ENCODE peak calls at places on chromosomes 2 and 18, in five cellular contexts. K is GM06990, A is pancreas, I is AG04450, O is stomach. T is an unnamed sample.

GRCh38 chr2:3189961-3190360 is 187.7 kb downstream of the EIPR1 start:
- DNase-seq in K (no peak), A (no peak), I (no peak), O (no peak), T (no peak)

GRCh38 chr2:156657809-156658208 is 221.6 kb downstream of the GPD2 start:
- DNase-seq in K (no peak), A (no peak), I (no peak), O (no peak), T (no peak)

GRCh38 chr2:235149240-235149641 is 197.4 kb downstream of the SH3BP4 start:
- DNase-seq in K (no peak), A (no peak), I (no peak), O (no peak), T (no peak)

GRCh38 chr18:49948975-49949374 is 135.6 kb upstream of the ACAA2 start:
- DNase-seq in K (no peak), A (no peak), I (no peak), O (no peak), T (no peak)

GRCh38 chr2:36355157-36355889 is at the start of gene CRIM1:
- DNase-seq in K (peak; percentile 63), A (peak; percentile 88), I (peak; percentile 78), O (peak; percentile 81), T (peak; percentile 88)

GRCh38 chr2:118808429-118808809 is 39.0 kb downstream of the EN1 start:
- DNase-seq in K (no peak), A (no peak), I (no peak), O (no peak), T (no peak)

GRCh38 chr2:69380072-69380917 is 6.7 kb downstream of the GFPT1 start:
- DNase-seq in K (no peak), A (no peak), I (no peak), O (no peak), T (no peak)

GRCh38 chr2:30683240-30683956 is 123.8 kb downstream of the CAPN13 start:
- DNase-seq in K (no peak), A (no peak), I (no peak), O (no peak), T (no peak)

GRCh38 chr2:241555711-241556110 is 2.8 kb upstream of the BOK start:
- DNase-seq in K (no peak), A (peak; percentile 3), I (no peak), O (no peak), T (no peak)

GRCh38 chr2:44740678-44741077 is 200.8 kb upstream of the SIX3 start:
- DNase-seq in K (no peak), A (no peak), I (no peak), O (peak; percentile 54), T (no peak)

GRCh38 chr2:3289526-3289925 is 88.1 kb downstream of the EIPR1 start:
- DNase-seq in K (no peak), A (peak; percentile 31), I (no peak), O (peak; percentile 17), T (no peak)

GRCh38 chr2:203498161-203498560 is 36.9 kb downstream of the RAPH1 start:
- DNase-seq in K (no peak), A (no peak), I (peak; percentile 26), O (no peak), T (no peak)

GRCh38 chr2:143177081-143177786 is 48.0 kb downstream of the ARHGAP15 start:
- DNase-seq in K (peak; percentile 29), A (no peak), I (no peak), O (no peak), T (no peak)

GRCh38 chr2:22209545-22209944 is 1085.8 kb downstream of the TDRD15 start:
- DNase-seq in K (no peak), A (no peak), I (no peak), O (no peak), T (no peak)

GRCh38 chr2:50358586-50358985 is 673.3 kb downstream of the NRXN1 start:
- DNase-seq in K (no peak), A (peak; percentile 56), I (no peak), O (no peak), T (no peak)

GRCh38 chr2:170236639-170237037 is 58.7 kb downstream of the MYO3B start:
- DNase-seq in K (no peak), A (no peak), I (no peak), O (no peak), T (no peak)

GRCh38 chr2:201949036-201950012 is 84.3 kb upstream of the FZD7 start:
- DNase-seq in K (no peak), A (no peak), I (no peak), O (no peak), T (no peak)

GRCh38 chr2:185201063-185201462 is 537.5 kb upstream of the FSIP2 start:
- DNase-seq in K (no peak), A (no peak), I (no peak), O (no peak), T (no peak)

GRCh38 chr18:36096955-36097354 is 29.6 kb upstream of the RPRD1A start:
- DNase-seq in K (no peak), A (no peak), I (no peak), O (no peak), T (no peak)

GRCh38 chr2:111653103-111653624 is 230.8 kb downstream of the ANAPC1 start:
- DNase-seq in K (no peak), A (no peak), I (no peak), O (no peak), T (no peak)

GRCh38 chr2:45859682-45860081 is 208.2 kb downstream of the PRKCE start:
- DNase-seq in K (no peak), A (no peak), I (no peak), O (no peak), T (no peak)

GRCh38 chr2:52510432-52510831 is 1257.2 kb upstream of the CHAC2 start:
- DNase-seq in K (no peak), A (no peak), I (peak; percentile 24), O (no peak), T (no peak)

GRCh38 chr18:67961701-67962440 is 445.4 kb upstream of the DSEL start:
- DNase-seq in K (no peak), A (no peak), I (no peak), O (no peak), T (no peak)

GRCh38 chr2:169363570-169364150 is 1.3 kb upstream of the LRP2 start:
- DNase-seq in K (peak; percentile 22), A (peak; percentile 59), I (no peak), O (no peak), T (peak; percentile 91)

GRCh38 chr2:236359426-236359825 is 95.2 kb upstream of the ASB18 start:
- DNase-seq in K (no peak), A (no peak), I (no peak), O (no peak), T (no peak)

GRCh38 chr2:100610381-100610831 is 47.6 kb downstream of the PDCL3 start:
- DNase-seq in K (peak; percentile 46), A (peak; percentile 86), I (peak; percentile 15), O (peak; percentile 58), T (peak; percentile 76)

GRCh38 chr2:37415128-37415817 is 70.8 kb downstream of the QPCT start:
- DNase-seq in K (no peak), A (no peak), I (no peak), O (no peak), T (no peak)

DNA sequence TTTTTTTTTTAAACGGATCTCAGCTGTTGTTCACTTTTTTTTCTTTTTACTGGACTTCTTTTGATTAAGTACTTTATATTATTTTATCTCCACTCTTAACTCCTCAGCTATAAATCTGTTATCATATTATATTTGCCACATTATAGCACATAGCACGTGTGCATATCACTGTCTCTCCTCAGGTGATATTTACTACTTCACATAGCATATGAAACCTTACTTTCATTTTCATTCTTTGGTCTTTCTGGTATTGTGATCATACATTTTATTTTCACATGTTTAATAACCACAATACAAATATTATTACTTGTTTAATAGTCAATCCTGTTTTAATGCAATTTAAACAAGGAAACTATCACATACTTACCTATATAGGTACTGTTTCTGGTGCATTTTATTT is 993.1 kb upstream of the TMEFF2 start:
- DNase-seq in K (no peak), A (no peak), I (no peak), O (no peak), T (no peak)
- H3K4me3 ChIP-seq in K (no peak overlapping the region), A (no peak overlapping the region), I (no peak overlapping the region), O (no peak overlapping the region), T (no peak overlapping the region)

DNA sequence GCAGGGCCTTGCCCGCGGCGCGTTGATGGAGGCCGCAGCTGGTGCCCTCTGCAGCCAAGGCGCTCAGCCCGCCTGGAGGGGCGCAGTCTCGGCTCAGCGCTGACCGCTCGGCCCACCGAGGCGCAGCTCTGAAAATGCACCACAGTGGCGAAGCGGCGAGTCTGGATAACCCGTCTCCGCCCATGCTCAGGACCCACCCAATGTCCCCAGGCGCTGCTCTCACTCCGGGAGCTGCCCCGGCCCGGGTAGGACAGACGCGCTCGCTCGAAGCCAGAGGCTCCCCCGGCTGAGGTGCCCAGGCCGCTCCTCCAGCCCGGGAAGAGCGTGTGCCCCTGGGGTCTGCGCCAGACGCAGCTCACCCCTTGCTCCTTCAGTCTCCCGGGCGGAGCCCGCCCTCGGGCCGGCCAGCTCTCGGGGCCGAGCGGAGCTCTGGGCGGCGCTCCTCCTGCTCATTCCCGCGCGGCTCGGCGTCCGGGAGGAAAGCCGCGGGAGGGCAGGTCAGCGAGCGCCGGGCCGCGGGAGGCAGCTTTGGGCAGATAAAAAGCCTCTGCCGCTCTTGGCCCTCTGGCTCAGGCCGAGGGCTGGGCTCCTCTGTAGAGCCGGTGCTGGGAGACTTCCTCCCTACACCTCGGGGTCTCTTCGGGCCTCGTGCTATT is 1.6 kb upstream of the TBR1 start:
- DNase-seq in K (no peak), A (peak; percentile 78), I (no peak), O (no peak), T (peak; percentile 14)
- H3K4me3 ChIP-seq in K (peak overlapping the region; percentile 51), A (peak overlapping the region; percentile 57), I (peak overlapping the region; percentile 57), O (peak overlapping the region; percentile 44), T (peak overlapping the region; percentile 24)

DNA sequence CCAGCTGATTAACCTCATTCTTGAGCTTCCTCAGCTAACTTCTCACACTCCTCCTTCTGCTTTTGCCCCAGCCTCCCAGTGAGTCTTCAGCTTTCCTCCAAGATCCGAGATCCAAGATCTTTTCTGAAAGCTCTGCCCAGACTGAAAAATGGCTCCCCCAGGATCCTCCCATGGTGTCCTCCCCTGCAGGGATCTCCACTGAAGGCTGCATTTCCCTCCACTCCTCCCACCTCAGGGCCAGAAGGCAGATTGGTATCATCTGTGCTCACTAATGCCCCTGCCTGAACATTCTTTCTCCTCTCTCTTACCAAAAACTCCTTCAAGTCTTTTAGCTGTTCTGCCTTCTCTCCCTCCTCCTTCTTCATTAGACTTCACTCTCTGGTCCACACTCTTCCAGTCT is 6.1 kb upstream of the FOXI3 start:
- DNase-seq in K (no peak), A (no peak), I (no peak), O (no peak), T (no peak)
- H3K4me3 ChIP-seq in K (no peak overlapping the region), A (no peak overlapping the region), I (no peak overlapping the region), O (no peak overlapping the region), T (no peak overlapping the region)

DNA sequence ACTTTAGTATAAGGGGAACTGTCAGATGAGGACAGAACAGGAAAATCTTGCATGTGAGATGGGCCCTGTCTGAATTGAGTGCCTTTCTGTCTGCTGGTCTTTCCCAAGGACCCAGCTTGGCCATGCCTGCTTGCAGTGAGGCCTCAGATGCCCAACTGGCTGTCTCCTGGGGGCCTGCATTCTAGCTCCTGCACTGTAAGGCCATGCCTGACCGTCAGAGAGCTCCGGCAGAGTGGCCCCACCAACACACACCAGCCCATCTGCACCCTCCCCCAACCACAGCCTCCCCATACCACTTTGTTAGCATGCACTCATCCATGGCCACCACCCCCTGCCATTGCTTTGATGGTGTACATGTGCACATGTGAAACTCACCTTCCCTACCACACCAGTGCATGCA is 190.4 kb upstream of the RPRM start:
- DNase-seq in K (no peak), A (peak; percentile 26), I (no peak), O (no peak), T (no peak)
- H3K4me3 ChIP-seq in K (no peak overlapping the region), A (no peak overlapping the region), I (no peak overlapping the region), O (no peak overlapping the region), T (no peak overlapping the region)

GRCh38 chr2:218003265-218003950 is 613 bp upstream of the TNS1 start:
- DNase-seq in K (no peak), A (peak; percentile 77), I (no peak), O (no peak), T (peak; percentile 54)
- H3K4me3 ChIP-seq in K (no peak overlapping the region), A (peak overlapping the region; percentile 62), I (peak overlapping the region; percentile 77), O (no peak overlapping the region), T (no peak overlapping the region)

GRCh38 chr2:63769915-63770314 is 71.8 kb upstream of the UGP2 start:
- DNase-seq in K (no peak), A (no peak), I (no peak), O (no peak), T (no peak)
- H3K4me3 ChIP-seq in K (no peak overlapping the region), A (no peak overlapping the region), I (no peak overlapping the region), O (no peak overlapping the region), T (no peak overlapping the region)